ENCODE peak calls at places on chromosomes 7 and 10, in ten cellular contexts. A is kidney epithelial cell, F is memory B cell, I is C1 segment of cervical spinal cord, D is GM10248, M is DMS153, E is choroid plexus epithelial cell, Y is aorta, T is COR-L47, W is A549. N is an unnamed sample.
A peak's percentile ranks its signal among the peaks of the same experiment; 100 is the strongest.

GRCh38 chr7:1393421-1393820 is 65.8 kb downstream of the MICALL2 start:
- DNase-seq in I (no peak), A (no peak), W (no peak), E (no peak), Y (no peak), T (no peak), F (no peak), D (no peak), M (no peak), N (no peak)

GRCh38 chr10:111077715-111078504 is 1.1 kb downstream of the ADRA2A start:
- DNase-seq in I (no peak), M (no peak), Y (no peak), D (peak; percentile 24), E (peak; percentile 12), T (peak; percentile 13), A (no peak), W (no peak), F (no peak), N (no peak)

GRCh38 chr10:14131261-14131960 is 199.3 kb downstream of the FRMD4A start:
- DNase-seq in A (no peak), D (no peak), W (no peak), M (no peak), E (no peak), T (no peak), I (no peak), Y (no peak), F (no peak), N (no peak)

GRCh38 chr7:95547356-95547755 is 49.0 kb downstream of the PDK4 start:
- DNase-seq in D (no peak), W (no peak), A (no peak), M (no peak), Y (no peak), F (no peak), I (no peak), E (no peak), T (no peak), N (no peak)

GRCh38 chr7:87933605-87933952 is 472 bp upstream of the ADAM22 start:
- DNase-seq in D (peak; percentile 11), F (no peak), A (no peak), Y (no peak), M (no peak), E (no peak), I (no peak), T (no peak), W (no peak), N (no peak)

GRCh38 chr10:21030096-21030495 is 133.0 kb upstream of the NEBL start:
- DNase-seq in Y (no peak), E (peak; percentile 80), F (no peak), M (no peak), I (no peak), W (peak; percentile 21), A (no peak), D (no peak), T (no peak), N (no peak)

GRCh38 chr7:92808006-92808405 is 28.4 kb downstream of the CDK6 start:
- DNase-seq in M (no peak), D (no peak), E (peak; percentile 51), T (no peak), A (no peak), F (no peak), I (no peak), Y (no peak), W (no peak), N (no peak)

GRCh38 chr10:28910960-28911359 is 233.6 kb downstream of the BAMBI start:
- DNase-seq in A (no peak), M (no peak), T (no peak), D (no peak), F (no peak), Y (no peak), E (peak; percentile 34), I (no peak), W (no peak), N (no peak)

GRCh38 chr7:132009778-132010177 is 453.4 kb upstream of the PODXL start:
- DNase-seq in E (peak; percentile 25), F (no peak), I (no peak), W (no peak), T (no peak), D (no peak), Y (peak; percentile 55), A (no peak), M (no peak), N (no peak)

GRCh38 chr7:131327049-131327625 is 539 bp upstream of the MKLN1 start:
- DNase-seq in Y (peak; percentile 50), E (peak; percentile 71), I (no peak), W (peak; percentile 64), T (no peak), A (no peak), F (no peak), M (no peak), D (peak; percentile 34), N (no peak)

GRCh38 chr10:129769381-129770116 is 194.5 kb downstream of the EBF3 start:
- DNase-seq in E (no peak), D (no peak), A (no peak), W (no peak), M (no peak), F (no peak), T (no peak), I (no peak), Y (no peak), N (peak; percentile 37)

GRCh38 chr7:75889223-75889825 is 10.5 kb downstream of the RHBDD2 start:
- DNase-seq in T (no peak), I (no peak), Y (no peak), W (no peak), E (no peak), D (no peak), F (no peak), M (no peak), A (no peak), N (no peak)

GRCh38 chr10:125201108-125201524 is 40.8 kb upstream of the CTBP2 start:
- DNase-seq in W (peak; percentile 25), I (no peak), E (peak; percentile 61), T (no peak), F (no peak), Y (no peak), D (peak; percentile 63), A (peak; percentile 94), M (no peak), N (peak; percentile 16)

GRCh38 chr7:33677556-33677955 is 227.8 kb upstream of the BMPER start:
- DNase-seq in T (no peak), E (peak; percentile 68), M (no peak), D (no peak), Y (no peak), A (no peak), W (no peak), I (no peak), F (no peak), N (no peak)

GRCh38 chr10:79299397-79300370 is 47.6 kb upstream of the PPIF start:
- DNase-seq in D (no peak), E (peak; percentile 93), T (no peak), W (peak; percentile 43), M (no peak), I (no peak), Y (peak; percentile 69), A (no peak), F (no peak), N (no peak)

GRCh38 chr10:101397140-101397539 is 43.2 kb downstream of the BTRC start:
- DNase-seq in I (no peak), E (peak; percentile 75), T (peak; percentile 1), F (no peak), A (no peak), Y (no peak), W (peak; percentile 26), M (no peak), D (no peak), N (no peak)

GRCh38 chr7:14691597-14692203 is 210.9 kb downstream of the DGKB start:
- DNase-seq in F (peak; percentile 22), W (no peak), E (peak; percentile 59), Y (peak; percentile 50), A (no peak), T (no peak), I (no peak), D (no peak), M (no peak), N (no peak)

GRCh38 chr7:110534241-110534931 is 556.5 kb upstream of the LRRN3 start:
- DNase-seq in Y (no peak), F (no peak), D (no peak), E (peak; percentile 61), I (no peak), M (peak; percentile 51), A (no peak), T (peak; percentile 85), W (peak; percentile 29), N (no peak)

GRCh38 chr7:140649566-140650205 is 9.1 kb upstream of the DENND2A start:
- DNase-seq in E (peak; percentile 73), M (no peak), F (no peak), W (no peak), D (no peak), Y (no peak), T (no peak), I (no peak), A (no peak), N (no peak)

GRCh38 chr7:19916011-19916410 is 142.6 kb upstream of the TMEM196 start:
- DNase-seq in E (no peak), W (no peak), D (no peak), T (no peak), F (no peak), I (no peak), Y (no peak), M (no peak), A (peak; percentile 62), N (no peak)

GRCh38 chr10:71981024-71981867 is 17.1 kb downstream of the CHST3 start:
- DNase-seq in T (no peak), W (no peak), D (peak; percentile 13), F (no peak), I (peak; percentile 52), Y (no peak), M (no peak), A (no peak), E (peak; percentile 45), N (no peak)

GRCh38 chr7:99525713-99526440 is 21.4 kb downstream of the ZKSCAN5 start:
- DNase-seq in T (no peak), I (no peak), M (no peak), Y (no peak), D (no peak), W (no peak), E (peak; percentile 30), A (no peak), F (no peak), N (no peak)

GRCh38 chr10:114684085-114684821 is 26.2 kb upstream of the ABLIM1 start:
- DNase-seq in Y (peak; percentile 68), W (peak; percentile 69), I (no peak), A (no peak), T (no peak), M (no peak), F (no peak), D (no peak), E (no peak), N (peak; percentile 79)